ENCODE peak calls at places on chromosomes 3 and 15, in four cellular contexts. One of them, this sample, is unnamed. For H3K4me1, the result is how much of the 10 kb centered on the place peaks cover.

GRCh38 chr3:56323986-56324420 is 144.3 kb downstream of the ERC2 start:
- DNase-seq in PC-3: peak
- DNase-seq in psoas muscle: no peak
- DNase-seq in left ventricle myocardium inferior: no peak
- DNase-seq in this sample: no peak

GRCh38 chr15:57327985-57328471 is 48.3 kb upstream of the CGNL1 start:
- DNase-seq in psoas muscle: no peak
- DNase-seq in PC-3: no peak
- DNase-seq in left ventricle myocardium inferior: no peak
- DNase-seq in this sample: peak

GRCh38 chr3:48989126-48989795 is 780 bp upstream of the P4HTM start:
- DNase-seq in PC-3: peak
- DNase-seq in left ventricle myocardium inferior: no peak
- DNase-seq in psoas muscle: no peak
- DNase-seq in this sample: no peak

GRCh38 chr15:40878785-40879184 is 4.8 kb upstream of the RHOV start:
- DNase-seq in left ventricle myocardium inferior: no peak
- DNase-seq in PC-3: peak
- DNase-seq in psoas muscle: no peak
- DNase-seq in this sample: no peak

GRCh38 chr3:54294214-54294613 is 171.9 kb downstream of the CACNA2D3 start:
- DNase-seq in PC-3: no peak
- DNase-seq in left ventricle myocardium inferior: no peak
- DNase-seq in psoas muscle: no peak
- DNase-seq in this sample: no peak

GRCh38 chr3:72938471-72939265 is 50.8 kb downstream of the GXYLT2 start:
- DNase-seq in psoas muscle: peak
- DNase-seq in left ventricle myocardium inferior: peak
- DNase-seq in PC-3: peak
- DNase-seq in this sample: peak

GRCh38 chr3:63908081-63908736 is 4.0 kb downstream of the SCAANT1 start:
- DNase-seq in psoas muscle: no peak
- DNase-seq in PC-3: no peak
- DNase-seq in left ventricle myocardium inferior: no peak
- DNase-seq in this sample: no peak

GRCh38 chr3:191915717-191916116 is 454.8 kb downstream of the PYDC2 start:
- DNase-seq in psoas muscle: no peak
- DNase-seq in left ventricle myocardium inferior: no peak
- DNase-seq in PC-3: no peak
- DNase-seq in this sample: no peak

GRCh38 chr15:75452968-75453702 is 1.6 kb upstream of the SIN3A start:
- DNase-seq in left ventricle myocardium inferior: peak
- DNase-seq in PC-3: peak
- DNase-seq in psoas muscle: peak
- DNase-seq in this sample: peak

GRCh38 chr3:137692803-137693431 is 71.2 kb upstream of the SOX14 start:
- DNase-seq in psoas muscle: peak
- DNase-seq in PC-3: peak
- DNase-seq in left ventricle myocardium inferior: no peak
- DNase-seq in this sample: no peak

GRCh38 chr15:79849789-79850188 is 47.0 kb downstream of the MTHFS start:
- DNase-seq in psoas muscle: no peak
- DNase-seq in PC-3: peak
- DNase-seq in left ventricle myocardium inferior: no peak
- DNase-seq in this sample: no peak

GRCh38 chr15:101498731-101499480 is 9.4 kb upstream of the PCSK6 start:
- DNase-seq in PC-3: no peak
- DNase-seq in left ventricle myocardium inferior: no peak
- DNase-seq in psoas muscle: peak
- DNase-seq in this sample: no peak

GRCh38 chr3:38823722-38824121 is 7.7 kb upstream of the SCN10A start:
- DNase-seq in PC-3: no peak
- DNase-seq in left ventricle myocardium inferior: no peak
- DNase-seq in psoas muscle: no peak
- DNase-seq in this sample: no peak

GRCh38 chr3:174132421-174133042 is 726.6 kb upstream of the NAALADL2 start:
- DNase-seq in PC-3: no peak
- DNase-seq in left ventricle myocardium inferior: no peak
- DNase-seq in psoas muscle: no peak
- DNase-seq in this sample: no peak

GRCh38 chr3:141410861-141411771 is 42.8 kb downstream of the ZBTB38 start:
- DNase-seq in PC-3: peak
- DNase-seq in left ventricle myocardium inferior: no peak
- DNase-seq in psoas muscle: no peak
- DNase-seq in this sample: no peak

GRCh38 chr3:50174517-50174895 is 16.9 kb upstream of the GNAT1 start:
- DNase-seq in left ventricle myocardium inferior: no peak
- DNase-seq in psoas muscle: no peak
- DNase-seq in PC-3: no peak
- DNase-seq in this sample: no peak

GRCh38 chr3:171439996-171440395 is 20.2 kb downstream of the TNIK start:
- DNase-seq in psoas muscle: no peak
- DNase-seq in PC-3: no peak
- DNase-seq in left ventricle myocardium inferior: no peak
- DNase-seq in this sample: no peak

GRCh38 chr15:25057574-25057973 is 102.8 kb downstream of the SNRPN start:
- DNase-seq in left ventricle myocardium inferior: no peak
- DNase-seq in psoas muscle: no peak
- DNase-seq in PC-3: no peak
- DNase-seq in this sample: peak

GRCh38 chr3:123841476-123842238 is 42.5 kb downstream of the MYLK start:
- DNase-seq in left ventricle myocardium inferior: no peak
- DNase-seq in PC-3: no peak
- DNase-seq in psoas muscle: no peak
- DNase-seq in this sample: no peak

GRCh38 chr3:111723293-111723963 is 128.3 kb upstream of the ZBED2 start:
- DNase-seq in left ventricle myocardium inferior: no peak
- DNase-seq in PC-3: peak
- DNase-seq in psoas muscle: no peak
- DNase-seq in this sample: no peak

GRCh38 chr3:159273608-159274007 is 471.8 kb downstream of the MFSD1 start:
- DNase-seq in left ventricle myocardium inferior: peak
- DNase-seq in psoas muscle: no peak
- DNase-seq in PC-3: peak
- DNase-seq in this sample: no peak

GRCh38 chr3:177299250-177299649 is 102.0 kb upstream of the TBL1XR1 start:
- DNase-seq in PC-3: no peak
- DNase-seq in left ventricle myocardium inferior: no peak
- DNase-seq in psoas muscle: no peak
- DNase-seq in this sample: no peak
- H3K27ac ChIP-seq in PC-3: no peak
- H3K27ac ChIP-seq in left ventricle myocardium inferior: peak
- H3K27ac ChIP-seq in psoas muscle: no peak
- H3K27ac ChIP-seq in this sample: no peak

GRCh38 chr3:27720899-27721716 is 1.0 kb downstream of the EOMES start:
- DNase-seq in psoas muscle: no peak
- DNase-seq in PC-3: peak
- DNase-seq in left ventricle myocardium inferior: no peak
- DNase-seq in this sample: no peak
- H3K4me3 ChIP-seq in psoas muscle: peak
- H3K4me3 ChIP-seq in PC-3: peak
- H3K4me3 ChIP-seq in left ventricle myocardium inferior: peak
- H3K4me3 ChIP-seq in this sample: peak

DNA sequence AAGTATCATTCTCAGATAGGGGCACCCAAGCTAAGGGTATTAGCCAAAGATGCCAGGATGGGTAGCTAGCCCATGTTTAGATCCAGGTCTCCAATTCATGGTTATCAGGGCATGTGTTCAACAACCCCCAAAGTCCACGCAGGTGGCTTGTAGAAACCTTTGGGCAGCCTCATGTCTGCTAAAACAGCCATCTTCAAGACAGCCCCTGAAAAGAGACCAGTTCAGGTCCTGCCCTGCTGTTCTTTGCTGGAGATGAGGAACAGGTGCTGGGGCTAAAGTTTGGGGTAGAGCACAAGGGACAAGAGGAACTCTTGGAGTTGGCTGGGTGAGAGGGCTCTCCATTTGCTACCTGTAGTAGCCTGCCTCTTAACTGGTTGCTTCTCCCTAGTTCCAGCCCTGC is 4.6 kb downstream of the PPM1M start:
- DNase-seq in PC-3: no peak
- DNase-seq in left ventricle myocardium inferior: no peak
- DNase-seq in psoas muscle: no peak
- DNase-seq in this sample: no peak
- H3K4me1 ChIP-seq in PC-3: under half
- H3K4me1 ChIP-seq in left ventricle myocardium inferior: under half
- H3K4me1 ChIP-seq in psoas muscle: under half
- H3K4me1 ChIP-seq in this sample: under half

GRCh38 chr3:169812844-169813677 is at the start of the genes LRRC34 and LRRIQ4:
- DNase-seq in left ventricle myocardium inferior: peak
- DNase-seq in psoas muscle: peak
- DNase-seq in PC-3: peak
- DNase-seq in this sample: peak
- H3K27ac ChIP-seq in left ventricle myocardium inferior: peak
- H3K27ac ChIP-seq in psoas muscle: peak
- H3K27ac ChIP-seq in PC-3: peak
- H3K27ac ChIP-seq in this sample: peak

GRCh38 chr3:19029837-19030835 is 118.2 kb upstream of the KCNH8 start:
- DNase-seq in left ventricle myocardium inferior: no peak
- DNase-seq in psoas muscle: no peak
- DNase-seq in PC-3: peak
- DNase-seq in this sample: no peak

GRCh38 chr3:19022546-19022945 is 125.8 kb upstream of the KCNH8 start:
- DNase-seq in PC-3: no peak
- DNase-seq in left ventricle myocardium inferior: no peak
- DNase-seq in psoas muscle: no peak
- DNase-seq in this sample: no peak

DNA sequence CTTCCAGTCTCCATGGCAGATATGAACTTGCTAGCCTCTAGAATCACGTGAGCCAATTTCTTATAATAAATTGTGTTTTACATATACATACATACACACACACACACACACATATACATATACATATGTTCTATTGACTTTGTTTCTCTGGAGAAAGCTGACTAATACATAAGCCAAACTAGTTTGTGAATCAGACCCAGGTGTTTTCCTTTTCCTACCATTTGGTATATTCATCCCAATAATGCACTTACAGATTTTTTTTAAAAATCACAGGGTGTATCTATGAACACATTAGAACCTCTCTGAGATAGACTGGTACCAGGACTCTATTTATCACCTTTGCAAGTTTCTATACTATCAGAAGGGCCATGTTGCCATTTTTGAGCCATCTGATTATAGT is 122.9 kb upstream of the KCNH8 start:
- DNase-seq in psoas muscle: no peak
- DNase-seq in left ventricle myocardium inferior: no peak
- DNase-seq in PC-3: peak
- DNase-seq in this sample: no peak
- H3K4me3 ChIP-seq in psoas muscle: no peak
- H3K4me3 ChIP-seq in left ventricle myocardium inferior: no peak
- H3K4me3 ChIP-seq in PC-3: no peak
- H3K4me3 ChIP-seq in this sample: no peak

GRCh38 chr3:127767126-127767525 is 55.2 kb downstream of the MGLL start:
- DNase-seq in psoas muscle: no peak
- DNase-seq in PC-3: no peak
- DNase-seq in left ventricle myocardium inferior: no peak
- DNase-seq in this sample: no peak
- H3K4me1 ChIP-seq in psoas muscle: half or more
- H3K4me1 ChIP-seq in PC-3: under half
- H3K4me1 ChIP-seq in left ventricle myocardium inferior: half or more
- H3K4me1 ChIP-seq in this sample: half or more

GRCh38 chr3:120147072-120147871 is 53.0 kb upstream of the GSK3B start:
- DNase-seq in PC-3: peak
- DNase-seq in left ventricle myocardium inferior: no peak
- DNase-seq in psoas muscle: no peak
- DNase-seq in this sample: no peak

GRCh38 chr3:120148187-120148954 is 54.1 kb upstream of the GSK3B start:
- DNase-seq in left ventricle myocardium inferior: no peak
- DNase-seq in PC-3: no peak
- DNase-seq in psoas muscle: no peak
- DNase-seq in this sample: no peak

GRCh38 chr3:120143676-120144075 is 49.4 kb upstream of the GSK3B start:
- DNase-seq in left ventricle myocardium inferior: no peak
- DNase-seq in psoas muscle: no peak
- DNase-seq in PC-3: peak
- DNase-seq in this sample: no peak

GRCh38 chr3:120144267-120144666 is 50.0 kb upstream of the GSK3B start:
- DNase-seq in PC-3: peak
- DNase-seq in psoas muscle: no peak
- DNase-seq in left ventricle myocardium inferior: no peak
- DNase-seq in this sample: no peak

GRCh38 chr3:120145498-120146285 is 51.4 kb upstream of the GSK3B start:
- DNase-seq in psoas muscle: no peak
- DNase-seq in left ventricle myocardium inferior: no peak
- DNase-seq in PC-3: peak
- DNase-seq in this sample: no peak
- H3K27ac ChIP-seq in psoas muscle: no peak
- H3K27ac ChIP-seq in left ventricle myocardium inferior: no peak
- H3K27ac ChIP-seq in PC-3: peak
- H3K27ac ChIP-seq in this sample: no peak

GRCh38 chr3:195736866-195737490 is 16.2 kb downstream of the MUC20 start:
- DNase-seq in PC-3: no peak
- DNase-seq in psoas muscle: no peak
- DNase-seq in left ventricle myocardium inferior: no peak
- DNase-seq in this sample: no peak
- H3K4me3 ChIP-seq in PC-3: no peak
- H3K4me3 ChIP-seq in psoas muscle: no peak
- H3K4me3 ChIP-seq in left ventricle myocardium inferior: no peak
- H3K4me3 ChIP-seq in this sample: no peak